ENCODE peak calls at places on chromosomes 2 and 18, in ten cellular contexts. P is anterior cingulate cortex; Q is stimulated activated CD8-positive, alpha-beta memory T cell treated with anti-CD3 and anti-CD28 coated beads, Interleukin-7, amount 100 ng/mL, for 4 hours; B is NCI-H2171; Z is MM.1S; D is T-helper 2 cell; R is vagina; A is HT-29; H is activated effector memory CD4-positive, alpha-beta T cell treated with anti-CD3 and anti-CD28 coated beads, Interleukin-2, amount 50 U/mL, for 16 hours; N is sigmoid colon. U is an unnamed sample.

GRCh38 chr2:241865416-241865956 is 4.0 kb upstream of the RTP5 start:
- DNase-seq in P (no peak), Q (no peak), B (no peak), Z (no peak), D (no peak), R (no peak), A (no peak), H (no peak), N (no peak), U (no peak)

GRCh38 chr2:43541165-43541564 is 54.7 kb downstream of the THADA start:
- DNase-seq in P (no peak), Q (no peak), B (no peak), Z (no peak), D (no peak), R (no peak), A (no peak), H (no peak), N (no peak), U (no peak)

GRCh38 chr2:204175552-204176271 is 239.1 kb downstream of the ICOS start:
- DNase-seq in P (no peak), Q (no peak), B (no peak), Z (no peak), D (no peak), R (no peak), A (no peak), H (no peak), N (no peak), U (no peak)

GRCh38 chr18:63979409-63979908 is 9.6 kb downstream of the SERPINB8 start:
- DNase-seq in P (no peak), Q (no peak), B (peak; percentile 8), Z (peak; percentile 72), D (no peak), R (no peak), A (peak; percentile 44), H (no peak), N (peak; percentile 69), U (peak; percentile 11)

GRCh38 chr2:151619337-151619989 is 114.8 kb downstream of the NEB start:
- DNase-seq in P (no peak), Q (no peak), B (no peak), Z (no peak), D (no peak), R (no peak), A (peak; percentile 17), H (no peak), N (no peak), U (no peak)

GRCh38 chr2:18492721-18493120 is 67.7 kb downstream of the RDH14 start:
- DNase-seq in P (no peak), Q (no peak), B (no peak), Z (no peak), D (no peak), R (no peak), A (no peak), H (no peak), N (no peak), U (no peak)

GRCh38 chr2:61433606-61434005 is 37.3 kb downstream of the USP34 start:
- DNase-seq in P (no peak), Q (no peak), B (no peak), Z (no peak), D (no peak), R (no peak), A (no peak), H (no peak), N (no peak), U (no peak)

GRCh38 chr2:172234716-172235661 is 132.3 kb upstream of the DLX2 start:
- DNase-seq in P (no peak), Q (no peak), B (peak; percentile 56), Z (no peak), D (peak; percentile 19), R (no peak), A (peak; percentile 23), H (peak; percentile 69), N (no peak), U (no peak)

GRCh38 chr2:71474744-71475421 is 21.5 kb downstream of the DYSF start:
- DNase-seq in P (no peak), Q (no peak), B (no peak), Z (no peak), D (no peak), R (no peak), A (no peak), H (no peak), N (peak; percentile 42), U (no peak)

U was measured in stimulated activated naive B cell treated with anti-CD40 and anti-IgM and Interleukin-4, amounts not matched to agents 10 μg/mL and 1 μg/mL and 100 μg/mL, for 72 hours.